ENCODE peak calls at places on chromosomes 4 and X, in seven cellular contexts. S, D, P, M, K, O and B are unnamed samples.

GRCh38 chr4:94127707-94128328 is 79.8 kb upstream of the SMARCAD1 start:
- DNase-seq in S (peak; percentile 30), D (no peak), P (no peak), M (peak; percentile 49), K (no peak), O (no peak), B (peak; percentile 41)

GRCh38 chr4:7719354-7720174 is 220.1 kb downstream of the AFAP1 start:
- DNase-seq in S (peak; percentile 29), D (no peak), P (no peak), M (no peak), K (peak; percentile 77), O (no peak), B (peak; percentile 76)

GRCh38 chrX:2863646-2864045 is 34.9 kb downstream of the GYG2 start:
- DNase-seq in S (no peak), D (no peak), P (no peak), M (no peak), K (no peak), O (no peak), B (no peak)

GRCh38 chr4:121698119-121698732 is 1.4 kb upstream of the ANXA5 start:
- DNase-seq in S (no peak), D (no peak), P (no peak), M (no peak), K (peak; percentile 47), O (no peak), B (no peak)

GRCh38 chrX:48919360-48919821 is 567 bp upstream of the PIM2 start:
- DNase-seq in S (no peak), D (peak; percentile 54), P (no peak), M (no peak), K (peak; percentile 24), O (no peak), B (no peak)

GRCh38 chr4:39571504-39571903 is 44.3 kb upstream of the UGDH start:
- DNase-seq in S (peak; percentile 6), D (no peak), P (no peak), M (no peak), K (no peak), O (no peak), B (no peak)

GRCh38 chrX:41332988-41333743 is 796 bp upstream of the DDX3X start:
- DNase-seq in S (peak; percentile 83), D (peak; percentile 91), P (peak; percentile 91), M (peak; percentile 96), K (peak; percentile 92), O (peak; percentile 65), B (peak; percentile 87)

GRCh38 chrX:11103006-11103405 is 8.1 kb upstream of the HCCS start:
- DNase-seq in S (no peak), D (no peak), P (no peak), M (no peak), K (no peak), O (no peak), B (no peak)

GRCh38 chr4:184262901-184263300 is 45.2 kb upstream of the ENPP6 start:
- DNase-seq in S (no peak), D (no peak), P (no peak), M (no peak), K (no peak), O (no peak), B (no peak)

GRCh38 chr4:169852481-169852880 is 94.7 kb upstream of the HPF1 start:
- DNase-seq in S (no peak), D (no peak), P (no peak), M (no peak), K (no peak), O (no peak), B (no peak)

GRCh38 chr4:23775694-23776093 is 114.2 kb downstream of the PPARGC1A start:
- DNase-seq in S (peak; percentile 37), D (peak; percentile 25), P (no peak), M (no peak), K (no peak), O (no peak), B (no peak)

GRCh38 chrX:140767646-140768045 is 58.1 kb downstream of the LINC00632 start:
- DNase-seq in S (no peak), D (no peak), P (no peak), M (peak; percentile 27), K (no peak), O (no peak), B (no peak)

GRCh38 chrX:70038951-70039350 is 10.8 kb downstream of the AWAT2 start:
- DNase-seq in S (no peak), D (no peak), P (no peak), M (no peak), K (no peak), O (no peak), B (no peak)

GRCh38 chr4:181294421-181294820 is 948.8 kb upstream of the TENM3 start:
- DNase-seq in S (no peak), D (no peak), P (no peak), M (no peak), K (no peak), O (no peak), B (no peak)

GRCh38 chrX:30530591-30530990 is 47.0 kb downstream of the TASL start:
- DNase-seq in S (no peak), D (no peak), P (no peak), M (no peak), K (no peak), O (no peak), B (no peak)

GRCh38 chrX:86133761-86134160 is 14.5 kb upstream of the DACH2 start:
- DNase-seq in S (no peak), D (no peak), P (no peak), M (peak; percentile 17), K (no peak), O (no peak), B (no peak)

GRCh38 chr4:34953145-34953799 is 1291.0 kb downstream of the ARAP2 start:
- DNase-seq in S (peak; percentile 58), D (no peak), P (no peak), M (peak; percentile 76), K (no peak), O (no peak), B (no peak)

GRCh38 chr4:177293208-177294018 is 16.3 kb upstream of the NEIL3 start:
- DNase-seq in S (no peak), D (no peak), P (no peak), M (no peak), K (no peak), O (no peak), B (no peak)

GRCh38 chr4:169650227-169650936 is 30.0 kb downstream of the CLCN3 start:
- DNase-seq in S (no peak), D (no peak), P (no peak), M (no peak), K (no peak), O (no peak), B (no peak)

GRCh38 chrX:78123190-78123589 is 16.3 kb downstream of the TAF9B start:
- DNase-seq in S (no peak), D (no peak), P (no peak), M (no peak), K (no peak), O (no peak), B (no peak)

GRCh38 chrX:119989905-119990408 is 46.4 kb upstream of the NKAP start:
- DNase-seq in S (no peak), D (no peak), P (no peak), M (no peak), K (no peak), O (no peak), B (no peak)

GRCh38 chr4:1575418-1576199 is 108.5 kb downstream of the FAM53A start:
- DNase-seq in S (no peak), D (no peak), P (no peak), M (no peak), K (no peak), O (no peak), B (no peak)

GRCh38 chr4:1572964-1573720 is 111.0 kb downstream of the FAM53A start:
- DNase-seq in S (no peak), D (no peak), P (no peak), M (no peak), K (no peak), O (no peak), B (no peak)

GRCh38 chr4:1572521-1572920 is 111.6 kb downstream of the FAM53A start:
- DNase-seq in S (no peak), D (no peak), P (no peak), M (no peak), K (no peak), O (no peak), B (peak; percentile 68)

GRCh38 chr4:1574601-1575417 is 109.3 kb downstream of the FAM53A start:
- DNase-seq in S (no peak), D (no peak), P (no peak), M (no peak), K (no peak), O (no peak), B (no peak)

GRCh38 chr4:1573830-1574459 is 110.2 kb downstream of the FAM53A start:
- DNase-seq in S (no peak), D (no peak), P (no peak), M (no peak), K (no peak), O (no peak), B (no peak)
- TF ChIP-seq EP300 in S (no peak), D (no peak), P (no peak), M (no peak), K (no peak), O (no peak), B (no peak)

GRCh38 chr4:78775278-78776030 is 696 bp upstream of the BMP2K start:
- DNase-seq in S (peak; percentile 71), D (peak; percentile 88), P (peak; percentile 92), M (peak; percentile 78), K (peak; percentile 89), O (peak; percentile 78), B (peak; percentile 92)
- TF ChIP-seq EP300 in S (peak; percentile 24), D (no peak), P (no peak), M (no peak), K (peak; percentile 27), O (peak; percentile 85), B (peak; percentile 16)

GRCh38 chr4:124933521-124933920 is 221.0 kb upstream of the ANKRD50 start:
- DNase-seq in S (no peak), D (no peak), P (no peak), M (no peak), K (no peak), O (no peak), B (no peak)
- TF ChIP-seq EP300 in S (no peak), D (no peak), P (no peak), M (no peak), K (no peak), O (no peak), B (no peak)

GRCh38 chr4:85423414-85423813 is 51.5 kb upstream of the ARHGAP24 start:
- DNase-seq in S (no peak), D (no peak), P (no peak), M (no peak), K (no peak), O (no peak), B (no peak)

GRCh38 chr4:85430697-85431096 is 44.3 kb upstream of the ARHGAP24 start:
- DNase-seq in S (peak; percentile 21), D (no peak), P (no peak), M (peak; percentile 52), K (no peak), O (no peak), B (no peak)

GRCh38 chr4:85430226-85430625 is 44.7 kb upstream of the ARHGAP24 start:
- DNase-seq in S (no peak), D (no peak), P (no peak), M (no peak), K (no peak), O (no peak), B (no peak)

GRCh38 chr4:85426366-85426765 is 48.6 kb upstream of the ARHGAP24 start:
- DNase-seq in S (no peak), D (no peak), P (no peak), M (no peak), K (no peak), O (no peak), B (no peak)

DNA sequence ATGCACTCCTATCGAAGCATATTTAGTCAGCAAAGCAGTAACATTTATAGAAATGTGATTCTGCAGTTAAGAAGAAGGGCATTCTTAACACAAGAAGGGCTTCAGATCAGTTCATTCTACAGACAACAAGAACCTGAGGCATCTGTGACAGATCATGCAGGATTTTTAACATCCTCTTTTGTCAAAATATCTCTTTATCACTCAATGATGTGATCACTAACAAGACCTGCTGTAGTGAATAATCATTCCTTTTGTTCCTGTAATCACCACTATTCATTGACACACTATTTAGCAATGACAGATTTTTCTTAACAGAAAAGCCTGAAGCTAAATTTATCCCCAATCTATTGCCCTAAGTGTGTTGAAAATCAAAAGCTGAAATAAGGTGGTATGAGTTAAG is 47.8 kb upstream of the ARHGAP24 start:
- DNase-seq in S (no peak), D (no peak), P (no peak), M (no peak), K (no peak), O (no peak), B (no peak)
- TF ChIP-seq EP300 in S (no peak), D (no peak), P (no peak), M (no peak), K (no peak), O (no peak), B (no peak)